ENCODE peak calls at places on chromosomes 11 and 22, in five cellular contexts. One of them, this sample, is unnamed.

GRCh38 chr11:29352273-29352672 is 664.6 kb downstream of the KCNA4 start:
- DNase-seq in neural crest cell: no peak
- DNase-seq in uterus: no peak
- DNase-seq in left ventricle myocardium inferior: no peak
- DNase-seq in CD4-positive, alpha-beta T cell: no peak
- DNase-seq in this sample: no peak

GRCh38 chr11:12285811-12286222 is 91.6 kb upstream of the PARVA start:
- DNase-seq in left ventricle myocardium inferior: no peak
- DNase-seq in CD4-positive, alpha-beta T cell: no peak
- DNase-seq in neural crest cell: no peak
- DNase-seq in uterus: no peak
- DNase-seq in this sample: no peak

GRCh38 chr22:39318507-39319283 is 728 bp downstream of the RPL3 start:
- DNase-seq in left ventricle myocardium inferior: no peak
- DNase-seq in uterus: no peak
- DNase-seq in neural crest cell: no peak
- DNase-seq in CD4-positive, alpha-beta T cell: no peak
- DNase-seq in this sample: no peak

GRCh38 chr22:44130076-44130711 is 50.5 kb upstream of the PARVG start:
- DNase-seq in left ventricle myocardium inferior: no peak
- DNase-seq in neural crest cell: no peak
- DNase-seq in CD4-positive, alpha-beta T cell: no peak
- DNase-seq in uterus: no peak
- DNase-seq in this sample: no peak

GRCh38 chr11:86370171-86370570 is 4.5 kb upstream of the CCDC81 start:
- DNase-seq in uterus: no peak
- DNase-seq in left ventricle myocardium inferior: no peak
- DNase-seq in CD4-positive, alpha-beta T cell: no peak
- DNase-seq in neural crest cell: no peak
- DNase-seq in this sample: no peak

GRCh38 chr11:83008581-83008923 is 63.1 kb downstream of the RAB30 start:
- DNase-seq in CD4-positive, alpha-beta T cell: no peak
- DNase-seq in left ventricle myocardium inferior: no peak
- DNase-seq in neural crest cell: no peak
- DNase-seq in uterus: no peak
- DNase-seq in this sample: no peak

GRCh38 chr22:36797334-36797733 is 19.5 kb downstream of the PVALB start:
- DNase-seq in left ventricle myocardium inferior: no peak
- DNase-seq in CD4-positive, alpha-beta T cell: no peak
- DNase-seq in uterus: no peak
- DNase-seq in neural crest cell: no peak
- DNase-seq in this sample: no peak

GRCh38 chr11:35158371-35159081 is 19.6 kb downstream of the CD44 start:
- DNase-seq in left ventricle myocardium inferior: no peak
- DNase-seq in neural crest cell: no peak
- DNase-seq in CD4-positive, alpha-beta T cell: no peak
- DNase-seq in uterus: peak
- DNase-seq in this sample: no peak

GRCh38 chr11:70517996-70518907 is 119.9 kb downstream of the CTTN start:
- DNase-seq in left ventricle myocardium inferior: no peak
- DNase-seq in uterus: no peak
- DNase-seq in CD4-positive, alpha-beta T cell: no peak
- DNase-seq in neural crest cell: no peak
- DNase-seq in this sample: no peak

GRCh38 chr22:42217752-42218280 is 52.6 kb downstream of the TCF20 start:
- DNase-seq in CD4-positive, alpha-beta T cell: no peak
- DNase-seq in left ventricle myocardium inferior: no peak
- DNase-seq in neural crest cell: no peak
- DNase-seq in uterus: no peak
- DNase-seq in this sample: no peak

GRCh38 chr11:35192347-35192746 is 53.4 kb downstream of the CD44 start:
- DNase-seq in CD4-positive, alpha-beta T cell: no peak
- DNase-seq in uterus: peak
- DNase-seq in left ventricle myocardium inferior: peak
- DNase-seq in neural crest cell: peak
- DNase-seq in this sample: no peak

GRCh38 chr11:45266693-45267451 is 19.3 kb downstream of the SYT13 start:
- DNase-seq in neural crest cell: peak
- DNase-seq in CD4-positive, alpha-beta T cell: no peak
- DNase-seq in left ventricle myocardium inferior: no peak
- DNase-seq in uterus: no peak
- DNase-seq in this sample: no peak

GRCh38 chr11:100709233-100709999 is 22.3 kb downstream of the ARHGAP42 start:
- DNase-seq in uterus: no peak
- DNase-seq in neural crest cell: no peak
- DNase-seq in left ventricle myocardium inferior: no peak
- DNase-seq in CD4-positive, alpha-beta T cell: no peak
- DNase-seq in this sample: no peak

GRCh38 chr11:45264839-45265515 is 21.2 kb downstream of the SYT13 start:
- DNase-seq in CD4-positive, alpha-beta T cell: no peak
- DNase-seq in neural crest cell: no peak
- DNase-seq in uterus: no peak
- DNase-seq in left ventricle myocardium inferior: no peak
- DNase-seq in this sample: no peak

GRCh38 chr22:31155425-31155824 is 4.6 kb upstream of the RNF185 start:
- DNase-seq in uterus: no peak
- DNase-seq in CD4-positive, alpha-beta T cell: no peak
- DNase-seq in left ventricle myocardium inferior: no peak
- DNase-seq in neural crest cell: no peak
- DNase-seq in this sample: no peak

GRCh38 chr11:93054279-93054678 is 84.8 kb downstream of the MTNR1B start:
- DNase-seq in neural crest cell: no peak
- DNase-seq in left ventricle myocardium inferior: no peak
- DNase-seq in uterus: no peak
- DNase-seq in CD4-positive, alpha-beta T cell: no peak
- DNase-seq in this sample: no peak

GRCh38 chr11:80136991-80137390 is 696.2 kb upstream of the TENM4 start:
- DNase-seq in left ventricle myocardium inferior: no peak
- DNase-seq in neural crest cell: no peak
- DNase-seq in CD4-positive, alpha-beta T cell: no peak
- DNase-seq in uterus: no peak
- DNase-seq in this sample: no peak

GRCh38 chr11:118430956-118431355 is 5.3 kb upstream of the KMT2A start:
- DNase-seq in CD4-positive, alpha-beta T cell: no peak
- DNase-seq in left ventricle myocardium inferior: no peak
- DNase-seq in uterus: no peak
- DNase-seq in neural crest cell: no peak
- DNase-seq in this sample: peak

DNA sequence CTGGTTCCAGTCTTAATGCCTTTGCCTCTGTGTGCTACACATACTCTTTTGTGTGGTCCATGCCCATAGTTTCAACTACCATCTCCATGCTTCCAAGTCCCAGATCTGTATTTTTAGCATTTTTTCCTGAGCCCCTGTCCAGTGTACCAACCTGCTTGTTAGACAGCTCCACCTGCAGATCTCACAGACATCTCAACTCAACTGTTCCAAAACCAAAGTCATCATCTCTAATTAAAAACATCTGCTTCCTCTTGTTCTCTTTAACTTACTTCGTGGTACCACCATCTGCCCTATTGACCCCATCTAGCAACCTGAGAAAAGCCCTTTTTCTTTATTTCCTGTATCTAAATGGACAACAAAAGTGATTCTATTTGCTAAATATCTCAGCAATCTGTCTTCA is 8.6 kb upstream of the KMT2A start:
- DNase-seq in left ventricle myocardium inferior: no peak
- DNase-seq in CD4-positive, alpha-beta T cell: no peak
- DNase-seq in neural crest cell: no peak
- DNase-seq in uterus: no peak
- DNase-seq in this sample: no peak
- TF ChIP-seq CTCF in left ventricle myocardium inferior: no peak
- TF ChIP-seq CTCF in CD4-positive, alpha-beta T cell: no peak
- TF ChIP-seq CTCF in neural crest cell: no peak
- TF ChIP-seq CTCF in uterus: no peak
- TF ChIP-seq CTCF in this sample: no peak

GRCh38 chr11:130145975-130146776 is 13.4 kb upstream of the ST14 start:
- DNase-seq in CD4-positive, alpha-beta T cell: no peak
- DNase-seq in uterus: no peak
- DNase-seq in neural crest cell: no peak
- DNase-seq in left ventricle myocardium inferior: peak
- DNase-seq in this sample: no peak
- TF ChIP-seq CTCF in CD4-positive, alpha-beta T cell: no peak
- TF ChIP-seq CTCF in uterus: no peak
- TF ChIP-seq CTCF in neural crest cell: no peak
- TF ChIP-seq CTCF in left ventricle myocardium inferior: peak
- TF ChIP-seq CTCF in this sample: no peak

GRCh38 chr22:29801153-29801552 is 34.0 kb downstream of the UQCR10 start:
- DNase-seq in left ventricle myocardium inferior: no peak
- DNase-seq in CD4-positive, alpha-beta T cell: no peak
- DNase-seq in neural crest cell: no peak
- DNase-seq in uterus: no peak
- DNase-seq in this sample: no peak

GRCh38 chr22:29798801-29799200 is 31.6 kb downstream of the UQCR10 start:
- DNase-seq in uterus: no peak
- DNase-seq in left ventricle myocardium inferior: peak
- DNase-seq in CD4-positive, alpha-beta T cell: no peak
- DNase-seq in neural crest cell: no peak
- DNase-seq in this sample: no peak

GRCh38 chr22:29798318-29798717 is 31.1 kb downstream of the UQCR10 start:
- DNase-seq in left ventricle myocardium inferior: no peak
- DNase-seq in uterus: no peak
- DNase-seq in CD4-positive, alpha-beta T cell: no peak
- DNase-seq in neural crest cell: no peak
- DNase-seq in this sample: no peak

GRCh38 chr22:29797351-29797750 is 30.2 kb downstream of the UQCR10 start:
- DNase-seq in left ventricle myocardium inferior: no peak
- DNase-seq in CD4-positive, alpha-beta T cell: no peak
- DNase-seq in uterus: no peak
- DNase-seq in neural crest cell: no peak
- DNase-seq in this sample: no peak

DNA sequence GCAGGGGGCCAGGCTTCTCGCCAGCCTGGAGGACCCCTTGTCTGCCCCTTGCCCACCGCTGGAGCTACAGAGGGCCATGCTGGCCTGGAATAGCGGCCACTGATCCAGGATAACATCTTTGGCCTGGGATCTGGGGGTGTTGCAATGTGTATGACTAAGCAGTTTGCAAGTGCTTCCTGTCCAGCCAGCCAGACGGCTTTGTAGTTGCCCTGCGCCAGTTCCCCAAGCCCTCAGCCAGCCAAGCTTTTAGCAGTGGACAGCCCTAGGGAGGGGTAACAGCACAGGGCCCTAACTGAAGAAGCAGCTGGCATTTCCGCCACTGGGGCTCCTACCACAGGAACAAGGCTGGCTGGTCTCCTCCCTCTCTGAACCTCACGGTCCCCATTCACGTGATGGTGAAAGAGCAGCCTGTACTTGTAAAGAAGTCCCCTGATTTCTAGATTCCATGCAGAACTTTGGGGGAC is 32.1 kb downstream of the UQCR10 start:
- DNase-seq in uterus: peak
- DNase-seq in neural crest cell: no peak
- DNase-seq in left ventricle myocardium inferior: peak
- DNase-seq in CD4-positive, alpha-beta T cell: no peak
- DNase-seq in this sample: no peak
- TF ChIP-seq CTCF in uterus: no peak
- TF ChIP-seq CTCF in neural crest cell: no peak
- TF ChIP-seq CTCF in left ventricle myocardium inferior: peak
- TF ChIP-seq CTCF in CD4-positive, alpha-beta T cell: no peak
- TF ChIP-seq CTCF in this sample: no peak

DNA sequence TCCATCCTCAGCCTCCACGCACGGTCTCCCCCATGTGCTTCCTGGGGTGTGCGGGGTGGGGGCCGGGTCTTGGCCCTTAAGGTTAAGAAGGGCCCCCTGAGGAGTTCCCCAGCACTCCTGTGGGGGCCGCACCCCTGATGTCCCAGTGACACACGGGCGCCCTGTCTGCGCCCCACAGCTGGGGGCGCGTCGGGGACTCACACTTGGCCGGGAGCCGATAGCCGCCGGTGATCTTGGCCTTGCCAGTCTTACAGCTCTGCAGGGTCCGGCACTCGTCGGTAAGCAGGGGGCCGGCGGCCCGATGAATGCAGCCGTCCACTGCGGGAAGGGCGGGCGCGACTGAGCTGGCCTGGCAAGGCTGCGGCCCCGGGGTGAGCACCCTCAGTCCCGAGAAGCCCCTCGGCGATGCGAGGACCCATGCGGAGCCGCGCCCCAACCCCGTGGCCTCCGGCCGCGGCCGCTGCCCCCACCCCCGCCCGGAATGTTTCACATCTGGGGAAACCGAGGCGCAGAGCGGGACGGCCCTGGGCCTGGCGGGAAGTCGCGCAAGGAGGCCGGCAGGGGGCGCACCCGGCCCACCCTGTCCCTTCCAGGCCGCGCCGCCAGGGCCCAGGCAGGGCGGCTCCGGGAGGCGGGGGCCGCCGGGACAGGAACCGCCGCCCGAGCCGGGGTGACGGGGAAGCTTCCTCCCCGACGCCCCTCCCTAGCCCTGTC is 13.9 kb downstream of the OTUB1 start:
- DNase-seq in neural crest cell: peak
- DNase-seq in uterus: peak
- DNase-seq in left ventricle myocardium inferior: peak
- DNase-seq in CD4-positive, alpha-beta T cell: peak
- DNase-seq in this sample: no peak
- TF ChIP-seq CTCF in neural crest cell: peak
- TF ChIP-seq CTCF in uterus: peak
- TF ChIP-seq CTCF in left ventricle myocardium inferior: peak
- TF ChIP-seq CTCF in CD4-positive, alpha-beta T cell: peak
- TF ChIP-seq CTCF in this sample: peak

GRCh38 chr11:134332189-134332631 is 422 bp downstream of the GLB1L2 start:
- DNase-seq in neural crest cell: peak
- DNase-seq in CD4-positive, alpha-beta T cell: no peak
- DNase-seq in left ventricle myocardium inferior: no peak
- DNase-seq in uterus: peak
- DNase-seq in this sample: no peak
- TF ChIP-seq CTCF in neural crest cell: no peak
- TF ChIP-seq CTCF in CD4-positive, alpha-beta T cell: no peak
- TF ChIP-seq CTCF in left ventricle myocardium inferior: no peak
- TF ChIP-seq CTCF in uterus: no peak
- TF ChIP-seq CTCF in this sample: peak

DNA sequence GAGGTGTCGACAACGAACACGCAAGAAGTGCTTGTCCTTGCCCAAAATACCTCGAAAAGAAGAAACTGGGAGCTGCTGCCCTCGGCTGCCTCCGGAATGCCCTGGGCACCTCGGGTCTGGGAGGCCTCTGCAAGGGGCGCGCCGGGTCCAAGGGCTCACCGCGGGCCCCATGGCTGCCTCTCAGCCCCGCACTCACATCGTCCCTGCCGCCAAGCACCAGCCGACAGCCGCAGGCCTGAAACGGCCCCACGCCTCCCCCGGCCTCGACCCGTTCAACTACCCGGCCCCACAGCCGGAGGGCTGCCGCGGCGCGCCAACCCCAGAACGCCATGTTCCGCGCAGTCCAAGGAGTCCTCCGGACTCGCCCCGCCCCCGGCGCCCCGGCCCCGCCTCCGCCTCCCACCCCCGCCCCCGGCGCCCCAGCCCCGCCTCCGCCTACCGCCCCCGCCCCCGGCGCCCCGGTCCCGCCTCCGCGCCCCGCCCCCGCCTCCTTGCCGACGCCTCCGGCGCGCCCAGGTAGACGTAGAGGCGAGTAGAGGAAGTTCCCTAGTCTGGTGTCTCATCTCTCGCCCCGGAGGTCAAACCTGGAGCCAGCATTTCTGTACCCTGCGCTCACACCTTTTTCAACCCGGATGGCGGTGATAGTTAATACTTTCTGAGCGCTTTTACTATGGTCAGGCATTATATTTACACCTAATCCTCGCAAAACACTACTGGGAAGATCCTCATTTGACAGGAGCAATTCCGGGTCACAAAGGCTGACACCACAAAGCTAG is at the start of gene SIRT3:
- DNase-seq in neural crest cell: peak
- DNase-seq in CD4-positive, alpha-beta T cell: peak
- DNase-seq in left ventricle myocardium inferior: peak
- DNase-seq in uterus: peak
- DNase-seq in this sample: peak
- TF ChIP-seq CTCF in neural crest cell: no peak
- TF ChIP-seq CTCF in CD4-positive, alpha-beta T cell: no peak
- TF ChIP-seq CTCF in left ventricle myocardium inferior: peak
- TF ChIP-seq CTCF in uterus: peak
- TF ChIP-seq CTCF in this sample: no peak

This sample was measured in D721Med.